ENCODE peak calls at places on chromosomes 16 and 17, in ten cellular contexts. T is iris pigment epithelial cell; U is WTC11; M is fibroblast of mammary gland; H is activated T-cell treated with anti-CD3 and anti-CD28 coated beads for 24 hours; L is effector CD4-positive, alpha-beta T cell; Z is AG10803; W is DMS79 treated with DMSO at 0.1 percent for 48 hours; Y is NCI-H1092; C is nucleus accumbens. X is an unnamed sample.

GRCh38 chr16:19991614-19992013 is 82.1 kb downstream of the GPR139 start:
- DNase-seq in T (no peak), U (peak; percentile 17), M (no peak), H (no peak), L (no peak), Z (no peak), W (no peak), Y (no peak), C (no peak), X (no peak)

GRCh38 chr17:79017546-79017945 is 6.4 kb upstream of the C1QTNF1 start:
- DNase-seq in T (no peak), U (no peak), M (no peak), H (no peak), L (no peak), Z (no peak), W (no peak), Y (no peak), C (no peak), X (no peak)

GRCh38 chr17:60586288-60586974 is 13.6 kb upstream of the PPM1D start:
- DNase-seq in T (no peak), U (peak; percentile 43), M (no peak), H (no peak), L (no peak), Z (peak; percentile 10), W (no peak), Y (no peak), C (no peak), X (no peak)

GRCh38 chr16:24164402-24164801 is 91.7 kb upstream of the CACNG3 start:
- DNase-seq in T (no peak), U (no peak), M (no peak), H (no peak), L (no peak), Z (no peak), W (no peak), Y (no peak), C (no peak), X (no peak)

GRCh38 chr16:65414284-65414984 is 292.6 kb upstream of the CDH11 start:
- DNase-seq in T (peak; percentile 93), U (no peak), M (peak; percentile 93), H (no peak), L (no peak), Z (peak; percentile 87), W (no peak), Y (no peak), C (no peak), X (peak; percentile 33)

GRCh38 chr16:89495121-89495520 is 4.8 kb upstream of the ANKRD11 start:
- DNase-seq in T (peak; percentile 84), U (no peak), M (peak; percentile 85), H (no peak), L (no peak), Z (peak; percentile 82), W (no peak), Y (no peak), C (no peak), X (no peak)

GRCh38 chr16:89043636-89044393 is 49.8 kb upstream of the ACSF3 start:
- DNase-seq in T (no peak), U (no peak), M (no peak), H (no peak), L (no peak), Z (no peak), W (no peak), Y (no peak), C (no peak), X (no peak)

GRCh38 chr16:82639263-82639662 is 12.5 kb downstream of the CDH13 start:
- DNase-seq in T (no peak), U (no peak), M (no peak), H (no peak), L (no peak), Z (no peak), W (no peak), Y (no peak), C (no peak), X (no peak)

GRCh38 chr16:84277244-84277823 is 17.3 kb upstream of the WFDC1 start:
- DNase-seq in T (peak; percentile 34), U (peak; percentile 83), M (peak; percentile 47), H (peak; percentile 60), L (peak; percentile 68), Z (peak; percentile 36), W (peak; percentile 9), Y (peak; percentile 56), C (peak; percentile 26), X (peak; percentile 13)

GRCh38 chr17:17416400-17417360 is 60.1 kb upstream of the MED9 start:
- DNase-seq in T (peak; percentile 76), U (no peak), M (peak; percentile 93), H (no peak), L (no peak), Z (peak; percentile 79), W (peak; percentile 30), Y (peak; percentile 65), C (peak; percentile 20), X (no peak)

GRCh38 chr17:416293-417206 is 63.9 kb upstream of the RPH3AL start:
- DNase-seq in T (no peak), U (no peak), M (no peak), H (no peak), L (peak; percentile 22), Z (no peak), W (no peak), Y (no peak), C (no peak), X (no peak)

GRCh38 chr16:763386-763785 is 2.9 kb downstream of the MSLN start:
- DNase-seq in T (no peak), U (no peak), M (no peak), H (no peak), L (no peak), Z (no peak), W (no peak), Y (no peak), C (no peak), X (no peak)

GRCh38 chr16:25141648-25142047 is 30.1 kb downstream of the LCMT1 start:
- DNase-seq in T (no peak), U (no peak), M (peak; percentile 63), H (no peak), L (no peak), Z (peak; percentile 36), W (no peak), Y (no peak), C (no peak), X (no peak)

GRCh38 chr16:6081320-6081976 is 983.9 kb upstream of the EEF2KMT start:
- DNase-seq in T (no peak), U (peak; percentile 9), M (no peak), H (no peak), L (no peak), Z (no peak), W (peak; percentile 28), Y (no peak), C (no peak), X (peak; percentile 4)

GRCh38 chr16:90002759-90003158 is 16.5 kb downstream of the DBNDD1 start:
- DNase-seq in T (no peak), U (no peak), M (no peak), H (no peak), L (no peak), Z (no peak), W (no peak), Y (no peak), C (no peak), X (no peak)

GRCh38 chr16:89484923-89485679 is 5.3 kb downstream of the ANKRD11 start:
- DNase-seq in T (no peak), U (no peak), M (no peak), H (no peak), L (no peak), Z (no peak), W (no peak), Y (no peak), C (no peak), X (no peak)

GRCh38 chr17:2929881-2930533 is 133.4 kb downstream of the OR1D5 start:
- DNase-seq in T (peak; percentile 21), U (peak; percentile 89), M (peak; percentile 49), H (peak; percentile 5), L (no peak), Z (no peak), W (no peak), Y (no peak), C (no peak), X (no peak)

GRCh38 chr17:78226055-78226751 is 5.2 kb upstream of the TMEM235 start:
- DNase-seq in T (no peak), U (no peak), M (no peak), H (no peak), L (no peak), Z (no peak), W (no peak), Y (no peak), C (no peak), X (no peak)

GRCh38 chr17:37190493-37190892 is 185.3 kb upstream of the C17orf78 start:
- DNase-seq in T (no peak), U (no peak), M (no peak), H (no peak), L (no peak), Z (no peak), W (no peak), Y (no peak), C (no peak), X (no peak)